ENCODE peak calls at places on chromosomes 6 and 20, in six cellular contexts. A is endothelial cell of umbilical vein, S is spleen, R is GM12892, Q is K562, X is GM12878. T is an unnamed sample.

GRCh38 chr6:109360791-109361190 is 21.5 kb downstream of the CD164 start:
- DNase-seq in A (no peak), S (no peak), R (no peak), X (no peak), Q (no peak), T (no peak)

GRCh38 chr20:46207031-46207549 is 89.0 kb downstream of the CD40 start:
- DNase-seq in R (no peak), A (no peak), Q (no peak), S (no peak), X (no peak), T (no peak)

GRCh38 chr20:24402234-24402633 is 67.2 kb upstream of the SYNDIG1 start:
- DNase-seq in X (no peak), S (no peak), A (no peak), R (no peak), Q (no peak), T (no peak)

GRCh38 chr20:56974499-56975250 is 291.8 kb downstream of the BMP7 start:
- DNase-seq in A (no peak), S (no peak), X (no peak), R (no peak), Q (peak), T (no peak)

GRCh38 chr20:32527447-32528055 is 57.6 kb downstream of the NOL4L start:
- DNase-seq in R (no peak), Q (no peak), S (no peak), X (no peak), A (no peak), T (no peak)

GRCh38 chr6:52982680-52983079 is 12.4 kb downstream of the GSTA4 start:
- DNase-seq in Q (no peak), A (no peak), R (no peak), S (no peak), X (no peak), T (no peak)

GRCh38 chr6:81451787-81452186 is 300.7 kb downstream of the TENT5A start:
- DNase-seq in Q (no peak), X (no peak), S (no peak), R (no peak), A (peak), T (no peak)

GRCh38 chr6:129493396-129493902 is 216.5 kb downstream of the ARHGAP18 start:
- DNase-seq in R (no peak), S (no peak), X (no peak), A (peak), Q (no peak), T (no peak)

GRCh38 chr6:106862858-106863257 is 111.7 kb downstream of the CD24 start:
- DNase-seq in A (no peak), S (no peak), X (no peak), Q (no peak), R (no peak), T (no peak)

GRCh38 chr6:112457891-112458290 is 110.8 kb downstream of the RFPL4B start:
- DNase-seq in Q (no peak), X (no peak), R (no peak), A (no peak), S (no peak), T (no peak)

GRCh38 chr6:122033564-122034181 is 365.8 kb upstream of the HSF2 start:
- DNase-seq in X (no peak), A (peak), R (no peak), S (no peak), Q (peak), T (no peak)

GRCh38 chr6:4342407-4343137 is 207.2 kb upstream of the ECI2 start:
- DNase-seq in S (no peak), R (no peak), Q (no peak), X (no peak), A (no peak), T (no peak)

GRCh38 chr6:106192824-106193223 is 106.7 kb downstream of the PRDM1 start:
- DNase-seq in A (peak), S (no peak), Q (no peak), R (no peak), X (no peak), T (no peak)

GRCh38 chr6:140345935-140346334 is 971.5 kb upstream of the CITED2 start:
- DNase-seq in R (no peak), S (no peak), X (no peak), A (no peak), Q (no peak), T (no peak)

GRCh38 chr6:24883618-24884017 is 52.1 kb downstream of the RIPOR2 start:
- DNase-seq in R (no peak), Q (no peak), A (no peak), S (no peak), X (peak), T (no peak)

GRCh38 chr6:41813956-41814355 is 26.5 kb downstream of the TOMM6 start:
- DNase-seq in X (no peak), R (no peak), Q (no peak), A (no peak), S (no peak), T (no peak)

GRCh38 chr6:134315974-134316391 is 1.9 kb downstream of the SGK1 start:
- DNase-seq in R (no peak), S (no peak), A (no peak), X (no peak), Q (no peak), T (no peak)

GRCh38 chr6:37731888-37732287 is 34.2 kb upstream of the MDGA1 start:
- DNase-seq in A (no peak), R (peak), X (peak), Q (peak), S (no peak), T (no peak)

GRCh38 chr6:158060447-158061360 is 79.0 kb downstream of the SYNJ2 start:
- DNase-seq in Q (no peak), A (peak), X (no peak), S (peak), R (no peak), T (no peak)

GRCh38 chr6:150788135-150788534 is 77.4 kb upstream of the MTHFD1L start:
- DNase-seq in Q (no peak), A (no peak), X (no peak), S (no peak), R (no peak), T (no peak)

GRCh38 chr6:7232351-7232750 is 80.6 kb downstream of the SSR1 start:
- DNase-seq in X (no peak), R (no peak), S (no peak), Q (no peak), A (peak), T (no peak)

GRCh38 chr6:29951882-29952281 is 9.6 kb downstream of the HLA-A start:
- DNase-seq in A (no peak), S (no peak), R (no peak), X (no peak), Q (no peak), T (no peak)

GRCh38 chr20:48131581-48131980 is 346.3 kb upstream of the SULF2 start:
- DNase-seq in S (no peak), R (no peak), Q (no peak), A (no peak), X (no peak), T (no peak)

GRCh38 chr6:151494235-151494950 is 576 bp downstream of the CCDC170 start:
- DNase-seq in S (peak), R (no peak), Q (no peak), X (no peak), A (peak), T (no peak)

GRCh38 chr20:20691477-20691863 is 21.0 kb downstream of the RALGAPA2 start:
- DNase-seq in A (no peak), X (no peak), S (no peak), R (no peak), Q (no peak), T (no peak)

GRCh38 chr6:111150577-111150976 is 63.3 kb downstream of the SLC16A10 start:
- DNase-seq in X (no peak), S (no peak), A (no peak), Q (no peak), R (no peak), T (no peak)

GRCh38 chr20:33431797-33432381 is 11.7 kb downstream of the SNTA1 start:
- DNase-seq in A (no peak), X (no peak), R (no peak), Q (no peak), S (no peak), T (no peak)

GRCh38 chr6:46042355-46042999 is 26.8 kb upstream of the CLIC5 start:
- DNase-seq in X (no peak), Q (peak), R (no peak), A (peak), S (no peak), T (no peak)

GRCh38 chr6:136593748-136594490 is 43.7 kb upstream of the MAP7 start:
- DNase-seq in X (peak), R (peak), Q (no peak), S (no peak), A (peak), T (no peak)

GRCh38 chr6:47307362-47308222 is 2.1 kb downstream of the TNFRSF21 start:
- DNase-seq in Q (no peak), R (no peak), X (no peak), S (no peak), A (peak), T (no peak)

GRCh38 chr6:166687070-166687469 is 60.0 kb upstream of the RPS6KA2 start:
- DNase-seq in R (no peak), X (no peak), A (no peak), S (no peak), Q (no peak), T (no peak)

GRCh38 chr6:54602591-54602990 is 244.0 kb upstream of the FAM83B start:
- DNase-seq in X (no peak), Q (no peak), S (peak), R (no peak), A (no peak), T (no peak)

GRCh38 chr6:39453956-39454524 is 131.5 kb upstream of the KCNK16 start:
- DNase-seq in X (no peak), Q (no peak), S (no peak), A (no peak), R (no peak), T (no peak)

GRCh38 chr6:15063253-15063853 is 182.5 kb upstream of the JARID2 start:
- DNase-seq in X (no peak), R (no peak), A (no peak), S (peak), Q (no peak), T (no peak)

GRCh38 chr6:116572162-116572561 is 858 bp downstream of the RWDD1 start:
- DNase-seq in X (no peak), R (no peak), S (no peak), Q (peak), A (peak), T (no peak)

GRCh38 chr6:33170176-33171095 is 21.8 kb downstream of the COL11A2 start:
- DNase-seq in A (no peak), S (peak), X (peak), Q (no peak), R (peak), T (no peak)

GRCh38 chr6:11322252-11322885 is 89.9 kb upstream of the NEDD9 start:
- DNase-seq in R (no peak), X (no peak), Q (no peak), A (no peak), S (no peak), T (no peak)

GRCh38 chr6:73523434-73524123 is 2.7 kb upstream of the EEF1A1 start:
- DNase-seq in X (no peak), R (peak), Q (peak), A (peak), S (peak), T (no peak)

GRCh38 chr6:113495521-113495920 is 361.6 kb upstream of the MARCKS start:
- DNase-seq in X (no peak), R (no peak), S (no peak), Q (no peak), A (peak), T (no peak)

DNA sequence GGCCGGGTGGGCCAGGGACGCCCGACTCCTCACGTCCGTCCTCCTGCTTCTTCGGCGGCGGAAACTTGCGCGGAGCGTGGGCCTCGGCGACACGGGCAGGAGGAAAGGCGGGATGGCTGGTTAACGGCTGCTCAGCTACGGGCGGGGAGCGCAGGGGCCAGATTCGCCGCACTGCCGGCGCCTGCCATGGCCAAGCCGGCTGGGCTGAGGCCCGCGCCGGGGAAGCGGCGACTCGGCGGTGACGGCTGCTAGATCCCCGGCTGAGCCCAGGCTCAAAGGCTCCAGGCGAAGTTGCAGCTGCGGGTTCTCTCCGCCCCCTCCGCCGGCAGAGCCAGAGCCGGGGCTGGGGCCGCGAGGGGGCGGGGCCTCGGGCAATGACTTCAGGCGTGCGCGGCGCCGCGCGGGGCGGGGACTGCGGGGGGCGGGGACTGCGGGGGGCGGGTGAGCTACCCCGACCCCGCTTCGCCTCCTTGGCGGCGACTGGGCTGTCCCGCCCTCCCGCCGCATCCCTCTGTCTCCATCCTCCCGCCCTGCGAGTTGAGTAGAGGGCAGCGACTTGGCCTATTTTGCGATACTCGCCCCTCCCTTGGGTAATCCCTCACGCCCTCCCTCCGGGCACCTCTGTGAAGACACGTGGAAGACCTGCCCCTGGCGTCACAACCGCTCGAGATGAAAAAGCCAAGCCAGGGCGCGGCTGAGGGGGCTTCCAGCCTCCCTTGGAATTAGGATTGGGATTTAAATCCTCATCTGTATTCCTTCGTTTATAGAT is at the start of gene CEP85L:
- DNase-seq in X (peak), A (peak), S (peak), R (peak), Q (peak), T (peak)
- TF ChIP-seq POLR2A in X (peak), A (peak), S (no peak), R (peak), Q (peak), T (peak)

GRCh38 chr6:77036400-77036799 is 426.9 kb downstream of the HTR1B start:
- DNase-seq in Q (no peak), S (no peak), R (no peak), X (no peak), A (no peak), T (no peak)

GRCh38 chr6:77038801-77039200 is 424.5 kb downstream of the HTR1B start:
- DNase-seq in A (no peak), S (no peak), Q (no peak), R (no peak), X (no peak), T (no peak)

GRCh38 chr6:77037439-77037838 is 425.9 kb downstream of the HTR1B start:
- DNase-seq in Q (no peak), R (no peak), S (no peak), A (no peak), X (no peak), T (no peak)

GRCh38 chr6:77030929-77031674 is 432.2 kb downstream of the HTR1B start:
- DNase-seq in R (no peak), Q (no peak), S (no peak), X (no peak), A (no peak), T (no peak)

GRCh38 chr6:77034161-77034560 is 429.1 kb downstream of the HTR1B start:
- DNase-seq in S (no peak), A (peak), X (no peak), R (no peak), Q (no peak), T (no peak)
- TF ChIP-seq POLR2AphosphoS5 in S (no peak), A (no peak), X (no peak), R (no peak), Q (no peak), T (no peak)

GRCh38 chr6:28383235-28384142 is 16.1 kb downstream of the ZSCAN12 start:
- DNase-seq in X (no peak), Q (peak), S (peak), R (no peak), A (peak), T (no peak)
- TF ChIP-seq POLR2A in X (peak), Q (peak), S (no peak), R (peak), A (no peak), T (no peak)

GRCh38 chr6:56860466-56860865 is 94.4 kb upstream of the BEND6 start:
- DNase-seq in X (no peak), A (peak), S (no peak), R (no peak), Q (no peak), T (no peak)
- TF ChIP-seq POLR2AphosphoS5 in X (no peak), A (no peak), S (no peak), R (no peak), Q (no peak), T (no peak)

DNA sequence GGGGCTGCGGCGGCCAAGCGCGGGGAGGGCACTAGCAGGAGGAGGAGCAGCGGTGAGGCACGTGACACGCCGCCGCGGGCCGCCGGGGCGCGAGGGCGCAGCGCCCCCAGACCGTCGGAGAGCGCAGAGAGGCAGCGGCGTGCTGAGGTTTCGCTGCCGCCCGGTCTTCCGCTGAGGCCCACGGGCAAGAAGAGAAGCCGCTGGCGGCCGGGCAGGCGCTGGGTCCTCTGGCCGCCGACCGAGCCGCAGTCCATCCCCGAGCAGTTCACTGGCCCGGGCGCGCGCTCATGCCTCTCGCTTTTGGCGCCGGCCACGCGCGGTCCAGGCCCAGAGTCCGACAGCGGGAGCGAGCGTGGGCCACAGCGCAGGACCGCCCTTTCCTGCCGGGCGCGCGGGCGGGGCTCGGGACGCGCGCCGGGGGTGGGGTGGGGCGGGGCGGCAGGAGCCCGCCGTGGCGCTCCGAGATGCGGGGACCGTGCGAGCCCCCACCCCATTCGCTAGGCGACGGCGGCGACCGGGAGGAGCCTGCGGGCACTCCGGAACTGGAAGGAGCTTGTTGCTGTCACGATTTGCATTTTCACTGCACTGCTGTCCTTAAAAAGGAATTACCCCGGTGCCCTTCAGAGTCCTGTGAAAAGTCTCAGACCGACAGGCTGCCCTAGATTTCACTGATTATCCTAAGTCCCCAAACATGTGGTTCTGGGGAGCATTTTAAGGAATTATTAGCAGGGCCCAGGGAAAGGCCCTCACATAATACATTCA is at the start of gene MCUR1:
- DNase-seq in Q (peak), A (peak), R (peak), S (peak), X (peak), T (no peak)
- TF ChIP-seq POLR2A in Q (peak), A (peak), R (peak), S (peak), X (peak), T (no peak)

GRCh38 chr20:61864481-61864880 is 201.2 kb downstream of the TAF4 start:
- DNase-seq in X (no peak), Q (no peak), R (no peak), A (no peak), S (no peak), T (no peak)

GRCh38 chr20:61865353-61865752 is 200.3 kb downstream of the TAF4 start:
- DNase-seq in R (no peak), A (no peak), S (no peak), X (no peak), Q (no peak), T (no peak)

GRCh38 chr20:61868466-61869090 is 197.1 kb downstream of the TAF4 start:
- DNase-seq in R (no peak), X (no peak), Q (no peak), A (no peak), S (no peak), T (no peak)

GRCh38 chr20:61868006-61868405 is 197.7 kb downstream of the TAF4 start:
- DNase-seq in X (no peak), S (no peak), R (no peak), A (no peak), Q (no peak), T (no peak)

GRCh38 chr20:61866165-61866564 is 199.5 kb downstream of the TAF4 start:
- DNase-seq in R (no peak), X (no peak), Q (no peak), A (no peak), S (no peak), T (no peak)
- TF ChIP-seq POLR2AphosphoS5 in R (no peak), X (no peak), Q (no peak), A (no peak), S (no peak), T (no peak)

GRCh38 chr20:3409417-3409816 is 1.9 kb upstream of the DNAAF9 start:
- DNase-seq in S (no peak), A (no peak), R (no peak), X (no peak), Q (no peak), T (no peak)

GRCh38 chr20:3410464-3410863 is 3.0 kb upstream of the DNAAF9 start:
- DNase-seq in S (no peak), R (no peak), X (no peak), Q (no peak), A (no peak), T (no peak)

GRCh38 chr20:3406481-3407425 is 716 bp downstream of the DNAAF9 start:
- DNase-seq in S (peak), Q (peak), A (peak), R (no peak), X (no peak), T (no peak)

GRCh38 chr20:3407426-3408250 is at the start of gene DNAAF9:
- DNase-seq in X (no peak), S (peak), A (peak), Q (peak), R (peak), T (no peak)

DNA sequence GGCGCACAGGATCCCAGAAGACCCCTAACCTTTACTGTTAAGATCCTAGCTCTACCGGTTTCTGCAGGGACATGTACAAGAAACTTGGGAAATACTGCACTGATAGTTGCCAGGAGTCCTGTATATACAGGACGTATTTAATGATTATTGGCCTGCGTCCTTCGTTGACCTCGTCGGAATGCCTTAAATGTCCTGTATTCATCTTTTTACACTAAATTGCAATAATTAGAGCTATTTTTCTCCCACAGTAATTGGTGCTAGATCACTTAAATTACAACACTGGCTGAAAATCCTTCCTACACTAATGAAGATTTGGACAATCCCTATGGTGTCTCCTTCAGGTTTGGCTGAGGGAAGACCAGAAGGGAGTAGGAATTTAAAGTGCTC is 775 bp upstream of the DNAAF9 start:
- DNase-seq in Q (no peak), A (no peak), X (no peak), R (no peak), S (no peak), T (no peak)
- TF ChIP-seq POLR2A in Q (no peak), A (no peak), X (no peak), R (no peak), S (no peak), T (no peak)